ENCODE peak calls at places on chromosomes 12 and 14, in four cellular contexts. One of them, this sample, is unnamed.

GRCh38 chr14:46840971-46841729 is 189.6 kb upstream of the RPL10L start:
- DNase-seq in GM12865: no peak
- DNase-seq in astrocyte of the cerebellum: peak; percentile 27
- DNase-seq in AG04450: no peak
- DNase-seq in this sample: no peak

GRCh38 chr14:77489051-77489450 is 9.6 kb downstream of the ISM2 start:
- DNase-seq in AG04450: no peak
- DNase-seq in GM12865: no peak
- DNase-seq in astrocyte of the cerebellum: no peak
- DNase-seq in this sample: no peak

GRCh38 chr12:53042607-53043454 is 7.0 kb upstream of the TNS2 start:
- DNase-seq in GM12865: no peak
- DNase-seq in astrocyte of the cerebellum: no peak
- DNase-seq in AG04450: no peak
- DNase-seq in this sample: no peak

GRCh38 chr14:68268197-68268596 is 448.6 kb downstream of the RAD51B start:
- DNase-seq in GM12865: peak; percentile 89
- DNase-seq in astrocyte of the cerebellum: no peak
- DNase-seq in AG04450: no peak
- DNase-seq in this sample: no peak

GRCh38 chr12:71857657-71858056 is 18.1 kb downstream of the TBC1D15 start:
- DNase-seq in GM12865: no peak
- DNase-seq in astrocyte of the cerebellum: no peak
- DNase-seq in AG04450: no peak
- DNase-seq in this sample: no peak

GRCh38 chr14:31057701-31058364 is 31.7 kb upstream of the STRN3 start:
- DNase-seq in GM12865: no peak
- DNase-seq in astrocyte of the cerebellum: no peak
- DNase-seq in AG04450: no peak
- DNase-seq in this sample: no peak

GRCh38 chr14:87043667-87044200 is 949.2 kb downstream of the GALC start:
- DNase-seq in AG04450: no peak
- DNase-seq in astrocyte of the cerebellum: no peak
- DNase-seq in GM12865: no peak
- DNase-seq in this sample: no peak

GRCh38 chr14:99803803-99804202 is 10.6 kb downstream of the EML1 start:
- DNase-seq in astrocyte of the cerebellum: no peak
- DNase-seq in GM12865: no peak
- DNase-seq in AG04450: no peak
- DNase-seq in this sample: no peak

GRCh38 chr14:88798161-88798560 is 5.4 kb upstream of the EML5 start:
- DNase-seq in GM12865: no peak
- DNase-seq in AG04450: no peak
- DNase-seq in astrocyte of the cerebellum: no peak
- DNase-seq in this sample: no peak

GRCh38 chr12:32301216-32301615 is 98.1 kb upstream of the FGD4 start:
- DNase-seq in astrocyte of the cerebellum: no peak
- DNase-seq in AG04450: no peak
- DNase-seq in GM12865: no peak
- DNase-seq in this sample: no peak

GRCh38 chr14:50790568-50790967 is 40.4 kb downstream of the NIN start:
- DNase-seq in AG04450: no peak
- DNase-seq in astrocyte of the cerebellum: no peak
- DNase-seq in GM12865: peak; percentile 46
- DNase-seq in this sample: no peak

GRCh38 chr14:77043177-77043983 is 14.9 kb upstream of the IRF2BPL start:
- DNase-seq in GM12865: peak; percentile 64
- DNase-seq in astrocyte of the cerebellum: no peak
- DNase-seq in AG04450: no peak
- DNase-seq in this sample: peak; percentile 73

GRCh38 chr12:56695327-56696101 is 7.4 kb upstream of the PTGES3 start:
- DNase-seq in AG04450: no peak
- DNase-seq in GM12865: no peak
- DNase-seq in astrocyte of the cerebellum: no peak
- DNase-seq in this sample: no peak

GRCh38 chr12:452667-453210 is 7.0 kb upstream of the B4GALNT3 start:
- DNase-seq in AG04450: no peak
- DNase-seq in astrocyte of the cerebellum: no peak
- DNase-seq in GM12865: peak; percentile 65
- DNase-seq in this sample: no peak
- TF ChIP-seq CTCF in AG04450: peak; percentile 15
- TF ChIP-seq CTCF in astrocyte of the cerebellum: no peak
- TF ChIP-seq CTCF in GM12865: peak; percentile 68
- TF ChIP-seq CTCF in this sample: peak; percentile 32

GRCh38 chr14:21612324-21612723 is 22.4 kb downstream of the OR10G2 start:
- DNase-seq in astrocyte of the cerebellum: no peak
- DNase-seq in AG04450: no peak
- DNase-seq in GM12865: peak; percentile 6
- DNase-seq in this sample: no peak
- TF ChIP-seq CTCF in astrocyte of the cerebellum: no peak
- TF ChIP-seq CTCF in AG04450: no peak
- TF ChIP-seq CTCF in GM12865: no peak
- TF ChIP-seq CTCF in this sample: no peak

DNA sequence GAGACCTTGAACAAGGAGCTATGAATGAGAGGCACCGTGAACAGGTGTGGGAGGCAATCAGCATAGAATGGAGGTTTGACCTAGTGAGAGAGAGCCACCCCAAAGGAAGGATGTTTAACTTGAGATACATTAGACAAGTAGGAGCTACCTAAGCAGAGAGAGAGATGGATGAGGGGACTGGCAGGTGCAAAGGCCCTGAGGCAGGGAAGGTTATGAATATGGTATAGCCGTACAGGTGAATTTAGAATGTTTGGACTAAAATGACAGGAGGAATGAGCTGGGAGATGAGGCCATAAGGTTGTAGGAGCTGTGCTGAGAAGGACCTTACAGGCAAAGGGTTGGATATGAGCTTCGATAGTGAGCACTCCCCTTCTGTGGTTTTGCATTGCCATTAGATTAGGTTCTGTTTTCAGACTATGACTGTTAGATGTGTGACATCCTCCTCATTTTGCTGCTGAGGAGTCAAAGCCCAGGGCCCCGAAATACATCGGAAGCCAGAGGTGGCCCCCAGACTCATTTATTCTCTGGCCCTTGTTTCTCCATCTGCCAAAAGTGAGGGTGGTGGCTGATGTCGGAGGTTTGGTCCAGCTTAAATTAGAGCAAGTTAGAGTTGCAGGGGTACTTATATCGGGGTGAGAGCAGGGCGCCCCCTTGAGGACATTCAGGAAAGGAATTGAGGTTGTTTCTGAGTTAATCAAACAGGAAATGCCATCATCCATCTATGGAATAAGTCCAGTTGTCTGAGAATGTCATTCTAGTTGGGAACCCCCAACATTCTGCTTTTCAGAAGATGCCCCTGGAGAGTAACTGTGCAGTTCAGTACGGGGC is 29.4 kb downstream of the SLC24A4 start:
- DNase-seq in astrocyte of the cerebellum: no peak
- DNase-seq in AG04450: no peak
- DNase-seq in GM12865: peak; percentile 71
- DNase-seq in this sample: no peak
- TF ChIP-seq CTCF in astrocyte of the cerebellum: peak; percentile 10
- TF ChIP-seq CTCF in AG04450: peak; percentile 21
- TF ChIP-seq CTCF in GM12865: peak; percentile 53
- TF ChIP-seq CTCF in this sample: peak; percentile 37

GRCh38 chr12:113220593-113221180 is 577 bp upstream of the TPCN1 start:
- DNase-seq in AG04450: no peak
- DNase-seq in astrocyte of the cerebellum: no peak
- DNase-seq in GM12865: peak; percentile 41
- DNase-seq in this sample: no peak

GRCh38 chr12:113224955-113225354 is 3.7 kb downstream of the TPCN1 start:
- DNase-seq in GM12865: no peak
- DNase-seq in AG04450: no peak
- DNase-seq in astrocyte of the cerebellum: no peak
- DNase-seq in this sample: no peak

GRCh38 chr12:113221997-113222729 is 899 bp downstream of the TPCN1 start:
- DNase-seq in GM12865: peak; percentile 45
- DNase-seq in astrocyte of the cerebellum: no peak
- DNase-seq in AG04450: no peak
- DNase-seq in this sample: no peak

GRCh38 chr12:113222730-113223531 is 1.7 kb downstream of the TPCN1 start:
- DNase-seq in astrocyte of the cerebellum: peak; percentile 65
- DNase-seq in GM12865: peak; percentile 54
- DNase-seq in AG04450: peak; percentile 77
- DNase-seq in this sample: peak; percentile 75

DNA sequence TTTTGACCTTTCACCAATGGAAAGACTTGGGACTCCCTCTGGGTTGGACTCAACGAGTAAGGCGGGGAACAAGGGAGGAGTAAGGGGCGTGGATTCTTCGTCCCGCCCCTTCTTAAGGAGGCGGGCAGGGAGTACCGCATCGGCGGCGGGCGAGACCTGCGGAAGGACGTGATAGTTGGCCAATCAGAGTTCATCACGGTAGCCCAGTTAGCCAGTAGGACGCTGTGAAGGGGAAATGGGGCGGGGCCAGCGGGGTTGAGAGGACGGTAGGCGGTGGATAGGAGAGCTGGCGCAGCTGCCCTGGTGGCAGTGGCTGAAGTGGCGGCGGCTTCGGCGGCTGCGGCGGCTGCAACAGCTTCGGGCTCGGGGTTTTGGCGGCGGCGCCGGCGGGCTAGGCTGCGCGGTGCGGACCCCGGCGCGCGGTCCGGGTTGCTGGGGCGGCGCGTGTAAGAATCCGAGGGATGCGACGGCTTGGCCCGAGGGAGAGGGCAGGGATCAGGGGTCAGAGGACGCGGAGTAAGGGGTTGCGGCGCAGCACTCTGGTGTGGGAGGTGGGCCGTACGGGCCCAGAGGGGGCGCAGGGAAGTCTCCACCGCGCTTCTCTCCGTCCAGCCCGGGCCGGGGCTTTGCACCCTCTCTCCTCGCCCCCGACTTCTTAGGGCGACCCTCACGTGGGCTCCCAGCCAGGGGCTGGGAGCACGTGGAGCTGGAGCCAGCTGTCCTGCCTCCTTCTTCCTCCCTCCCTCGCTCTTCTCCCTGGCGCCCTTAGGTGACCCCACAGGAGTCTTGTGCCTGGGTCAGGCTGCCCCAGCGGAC is at the start of gene TPCN1:
- DNase-seq in AG04450: peak; percentile 100
- DNase-seq in GM12865: peak; percentile 100
- DNase-seq in astrocyte of the cerebellum: peak; percentile 100
- DNase-seq in this sample: peak; percentile 100
- TF ChIP-seq CTCF in AG04450: no peak
- TF ChIP-seq CTCF in GM12865: no peak
- TF ChIP-seq CTCF in astrocyte of the cerebellum: no peak
- TF ChIP-seq CTCF in this sample: no peak

GRCh38 chr14:74549588-74549987 is 56.0 kb downstream of the ISCA2 start:
- DNase-seq in astrocyte of the cerebellum: no peak
- DNase-seq in AG04450: no peak
- DNase-seq in GM12865: no peak
- DNase-seq in this sample: no peak
- TF ChIP-seq CTCF in astrocyte of the cerebellum: peak; percentile 40
- TF ChIP-seq CTCF in AG04450: peak; percentile 55
- TF ChIP-seq CTCF in GM12865: no peak
- TF ChIP-seq CTCF in this sample: peak; percentile 45

GRCh38 chr12:124273630-124274029 is 21.3 kb upstream of the RFLNA start:
- DNase-seq in GM12865: peak; percentile 66
- DNase-seq in AG04450: no peak
- DNase-seq in astrocyte of the cerebellum: no peak
- DNase-seq in this sample: no peak
- TF ChIP-seq CTCF in GM12865: peak; percentile 26
- TF ChIP-seq CTCF in AG04450: peak; percentile 28
- TF ChIP-seq CTCF in astrocyte of the cerebellum: peak; percentile 14
- TF ChIP-seq CTCF in this sample: no peak

DNA sequence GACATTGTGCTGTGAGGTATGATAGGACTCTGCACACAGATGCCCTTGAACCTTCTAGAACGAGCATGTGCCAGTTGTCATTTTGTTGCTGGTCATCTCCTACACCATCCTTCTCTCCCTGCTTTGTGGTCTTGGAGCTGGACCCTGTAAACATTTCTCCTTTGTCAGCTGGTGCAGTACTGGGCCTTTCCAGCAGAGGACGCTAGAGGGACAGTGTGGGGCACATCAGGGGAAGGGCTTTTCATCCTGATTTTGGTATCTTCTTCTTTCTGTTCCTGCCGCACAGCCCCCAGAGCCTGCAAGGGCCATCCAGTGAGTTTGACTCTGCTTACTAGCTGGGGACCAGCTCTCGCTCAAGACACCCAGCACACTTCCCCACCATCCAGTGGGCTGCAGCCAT is 484.6 kb downstream of the AACS start:
- DNase-seq in astrocyte of the cerebellum: no peak
- DNase-seq in GM12865: peak; percentile 14
- DNase-seq in AG04450: no peak
- DNase-seq in this sample: no peak
- TF ChIP-seq CTCF in astrocyte of the cerebellum: peak; percentile 34
- TF ChIP-seq CTCF in GM12865: peak; percentile 76
- TF ChIP-seq CTCF in AG04450: peak; percentile 27
- TF ChIP-seq CTCF in this sample: peak; percentile 5

This sample was measured in AG09319.